ENCODE peak calls at places on chromosomes 6 and 20, in five cellular contexts. One of them, this sample, is unnamed.

GRCh38 chr20:60512436-60512835 is 554.2 kb downstream of the CDH26 start:
- DNase-seq in ascending aorta: no peak
- DNase-seq in NCI-H1092: no peak
- DNase-seq in mucosa of gallbladder: no peak
- DNase-seq in fibroblast of mammary gland: peak
- DNase-seq in this sample: no peak

GRCh38 chr6:3535716-3536435 is 79.0 kb upstream of the SLC22A23 start:
- DNase-seq in ascending aorta: no peak
- DNase-seq in NCI-H1092: no peak
- DNase-seq in mucosa of gallbladder: no peak
- DNase-seq in fibroblast of mammary gland: peak
- DNase-seq in this sample: no peak

GRCh38 chr6:141464490-141464889 is 668.2 kb upstream of the GJE1 start:
- DNase-seq in ascending aorta: no peak
- DNase-seq in NCI-H1092: peak
- DNase-seq in mucosa of gallbladder: no peak
- DNase-seq in fibroblast of mammary gland: peak
- DNase-seq in this sample: no peak

GRCh38 chr20:54000914-54001313 is 69.5 kb downstream of the BCAS1 start:
- DNase-seq in ascending aorta: no peak
- DNase-seq in NCI-H1092: no peak
- DNase-seq in mucosa of gallbladder: no peak
- DNase-seq in fibroblast of mammary gland: no peak
- DNase-seq in this sample: no peak

GRCh38 chr6:111950661-111951426 is 77.6 kb upstream of the FYN start:
- DNase-seq in ascending aorta: no peak
- DNase-seq in NCI-H1092: peak
- DNase-seq in mucosa of gallbladder: no peak
- DNase-seq in fibroblast of mammary gland: peak
- DNase-seq in this sample: peak

GRCh38 chr6:168578036-168578435 is 137.1 kb downstream of the SMOC2 start:
- DNase-seq in ascending aorta: no peak
- DNase-seq in NCI-H1092: no peak
- DNase-seq in mucosa of gallbladder: no peak
- DNase-seq in fibroblast of mammary gland: no peak
- DNase-seq in this sample: no peak

GRCh38 chr20:46694484-46694883 is 5.2 kb upstream of the TP53RK start:
- DNase-seq in ascending aorta: no peak
- DNase-seq in NCI-H1092: no peak
- DNase-seq in mucosa of gallbladder: no peak
- DNase-seq in fibroblast of mammary gland: peak
- DNase-seq in this sample: no peak

GRCh38 chr6:33540768-33541167 is 39.3 kb downstream of the BAK1 start:
- DNase-seq in ascending aorta: no peak
- DNase-seq in NCI-H1092: no peak
- DNase-seq in mucosa of gallbladder: no peak
- DNase-seq in fibroblast of mammary gland: no peak
- DNase-seq in this sample: no peak

GRCh38 chr6:26394289-26394688 is 7.8 kb upstream of the BTN3A1 start:
- DNase-seq in ascending aorta: no peak
- DNase-seq in NCI-H1092: no peak
- DNase-seq in mucosa of gallbladder: no peak
- DNase-seq in fibroblast of mammary gland: peak
- DNase-seq in this sample: peak

GRCh38 chr6:152273638-152274037 is 363.5 kb downstream of the SYNE1 start:
- DNase-seq in ascending aorta: no peak
- DNase-seq in NCI-H1092: no peak
- DNase-seq in mucosa of gallbladder: no peak
- DNase-seq in fibroblast of mammary gland: peak
- DNase-seq in this sample: peak

GRCh38 chr6:132813173-132813856 is 1.1 kb upstream of the RPS12 start:
- DNase-seq in ascending aorta: no peak
- DNase-seq in NCI-H1092: no peak
- DNase-seq in mucosa of gallbladder: peak
- DNase-seq in fibroblast of mammary gland: peak
- DNase-seq in this sample: peak

GRCh38 chr6:42393339-42393738 is 58.4 kb downstream of the TRERF1 start:
- DNase-seq in ascending aorta: no peak
- DNase-seq in NCI-H1092: no peak
- DNase-seq in mucosa of gallbladder: no peak
- DNase-seq in fibroblast of mammary gland: no peak
- DNase-seq in this sample: no peak

GRCh38 chr20:35618372-35619131 is 2.9 kb downstream of the SPAG4 start:
- DNase-seq in ascending aorta: no peak
- DNase-seq in NCI-H1092: no peak
- DNase-seq in mucosa of gallbladder: no peak
- DNase-seq in fibroblast of mammary gland: peak
- DNase-seq in this sample: peak

GRCh38 chr6:45718901-45719300 is 296.8 kb downstream of the CLIC5 start:
- DNase-seq in ascending aorta: no peak
- DNase-seq in NCI-H1092: no peak
- DNase-seq in mucosa of gallbladder: no peak
- DNase-seq in fibroblast of mammary gland: peak
- DNase-seq in this sample: peak

GRCh38 chr20:38434770-38435554 is at the start of gene SNHG17:
- DNase-seq in ascending aorta: peak
- DNase-seq in NCI-H1092: peak
- DNase-seq in mucosa of gallbladder: peak
- DNase-seq in fibroblast of mammary gland: peak
- DNase-seq in this sample: peak

GRCh38 chr6:166775923-166776220 is 148.8 kb upstream of the RPS6KA2 start:
- DNase-seq in ascending aorta: no peak
- DNase-seq in NCI-H1092: no peak
- DNase-seq in mucosa of gallbladder: no peak
- DNase-seq in fibroblast of mammary gland: no peak
- DNase-seq in this sample: no peak

GRCh38 chr20:50580016-50580747 is 70.0 kb downstream of the PTPN1 start:
- DNase-seq in ascending aorta: no peak
- DNase-seq in NCI-H1092: no peak
- DNase-seq in mucosa of gallbladder: peak
- DNase-seq in fibroblast of mammary gland: peak
- DNase-seq in this sample: peak

GRCh38 chr6:169078399-169079145 is 175.1 kb downstream of the THBS2 start:
- DNase-seq in ascending aorta: no peak
- DNase-seq in NCI-H1092: no peak
- DNase-seq in mucosa of gallbladder: no peak
- DNase-seq in fibroblast of mammary gland: no peak
- DNase-seq in this sample: no peak

GRCh38 chr20:9359561-9360308 is 154.7 kb upstream of the LAMP5 start:
- DNase-seq in ascending aorta: no peak
- DNase-seq in NCI-H1092: peak
- DNase-seq in mucosa of gallbladder: peak
- DNase-seq in fibroblast of mammary gland: peak
- DNase-seq in this sample: peak

GRCh38 chr6:5315883-5316282 is 54.6 kb downstream of the FARS2 start:
- DNase-seq in ascending aorta: no peak
- DNase-seq in NCI-H1092: no peak
- DNase-seq in mucosa of gallbladder: no peak
- DNase-seq in fibroblast of mammary gland: peak
- DNase-seq in this sample: no peak

GRCh38 chr6:129590408-129591022 is 119.5 kb downstream of the ARHGAP18 start:
- DNase-seq in ascending aorta: no peak
- DNase-seq in NCI-H1092: no peak
- DNase-seq in mucosa of gallbladder: no peak
- DNase-seq in fibroblast of mammary gland: peak
- DNase-seq in this sample: peak

GRCh38 chr6:7624781-7625710 is 35.0 kb downstream of the SNRNP48 start:
- DNase-seq in ascending aorta: no peak
- DNase-seq in NCI-H1092: no peak
- DNase-seq in mucosa of gallbladder: no peak
- DNase-seq in fibroblast of mammary gland: no peak
- DNase-seq in this sample: no peak

GRCh38 chr20:3222635-3223600 is 13.6 kb downstream of the ITPA start:
- DNase-seq in ascending aorta: no peak
- DNase-seq in NCI-H1092: peak
- DNase-seq in mucosa of gallbladder: no peak
- DNase-seq in fibroblast of mammary gland: no peak
- DNase-seq in this sample: peak

GRCh38 chr6:34520645-34521462 is 35.3 kb downstream of the SPDEF start:
- DNase-seq in ascending aorta: no peak
- DNase-seq in NCI-H1092: no peak
- DNase-seq in mucosa of gallbladder: no peak
- DNase-seq in fibroblast of mammary gland: no peak
- DNase-seq in this sample: peak

GRCh38 chr6:32192608-32193039 is at the start of gene GPSM3:
- DNase-seq in ascending aorta: no peak
- DNase-seq in NCI-H1092: no peak
- DNase-seq in mucosa of gallbladder: no peak
- DNase-seq in fibroblast of mammary gland: no peak
- DNase-seq in this sample: peak

GRCh38 chr6:31947070-31947675 is 1.3 kb downstream of the CFB start:
- DNase-seq in ascending aorta: no peak
- DNase-seq in NCI-H1092: no peak
- DNase-seq in mucosa of gallbladder: no peak
- DNase-seq in fibroblast of mammary gland: no peak
- DNase-seq in this sample: no peak

GRCh38 chr6:165968409-165968807 is 199.2 kb downstream of the TBXT start:
- DNase-seq in ascending aorta: no peak
- DNase-seq in NCI-H1092: no peak
- DNase-seq in mucosa of gallbladder: no peak
- DNase-seq in fibroblast of mammary gland: no peak
- DNase-seq in this sample: no peak

GRCh38 chr6:12585497-12585958 is 131.0 kb upstream of the PHACTR1 start:
- DNase-seq in ascending aorta: no peak
- DNase-seq in NCI-H1092: no peak
- DNase-seq in mucosa of gallbladder: peak
- DNase-seq in fibroblast of mammary gland: no peak
- DNase-seq in this sample: no peak

GRCh38 chr6:119096683-119097310 is 18.3 kb upstream of the FAM184A start:
- DNase-seq in ascending aorta: no peak
- DNase-seq in NCI-H1092: no peak
- DNase-seq in mucosa of gallbladder: peak
- DNase-seq in fibroblast of mammary gland: peak
- DNase-seq in this sample: peak